ENCODE peak calls at places on chromosomes 4 and X, in four cellular contexts. Y is non-pigmented ciliary epithelial cell; R is astrocyte of the spinal cord; I is effector memory CD4-positive, alpha-beta T cell. O is an unnamed sample.
A peak's percentile ranks its signal among the peaks of the same experiment; 100 is the strongest.

GRCh38 chr4:7462509-7462971 is 27.8 kb upstream of the PSAPL1 start:
- DNase-seq in Y (no peak), R (no peak), I (no peak), O (no peak)

GRCh38 chr4:8199594-8200301 is 658 bp downstream of the SH3TC1 start:
- DNase-seq in Y (no peak), R (no peak), I (no peak), O (no peak)

GRCh38 chr4:15493411-15493810 is 23.7 kb downstream of the CC2D2A start:
- DNase-seq in Y (no peak), R (no peak), I (no peak), O (no peak)

GRCh38 chrX:24081661-24082154 is 27.0 kb downstream of the EIF2S3 start:
- DNase-seq in Y (no peak), R (peak; percentile 60), I (peak; percentile 24), O (no peak)

GRCh38 chrX:150146271-150146888 is 208.1 kb upstream of the EOLA2 start:
- DNase-seq in Y (no peak), R (no peak), I (no peak), O (no peak)

GRCh38 chr4:92522371-92522770 is 218.6 kb downstream of the GRID2 start:
- DNase-seq in Y (no peak), R (no peak), I (no peak), O (no peak)

GRCh38 chr4:184660978-184661377 is 11.4 kb downstream of the PRIMPOL start:
- DNase-seq in Y (no peak), R (no peak), I (no peak), O (no peak)

GRCh38 chr4:37615720-37616063 is 70.5 kb downstream of the RELL1 start:
- DNase-seq in Y (no peak), R (no peak), I (no peak), O (no peak)

GRCh38 chrX:67384403-67384802 is 159.4 kb upstream of the AR start:
- DNase-seq in Y (no peak), R (no peak), I (no peak), O (no peak)

GRCh38 chrX:24184018-24184417 is 34.5 kb downstream of the ZFX start:
- DNase-seq in Y (no peak), R (no peak), I (no peak), O (no peak)

GRCh38 chrX:112688242-112688641 is 8.5 kb upstream of the LHFPL1 start:
- DNase-seq in Y (no peak), R (no peak), I (no peak), O (no peak)

GRCh38 chr4:2812600-2812932 is 19.7 kb downstream of the SH3BP2 start:
- DNase-seq in Y (no peak), R (no peak), I (no peak), O (no peak)

GRCh38 chr4:85828295-85828910 is 353.5 kb downstream of the ARHGAP24 start:
- DNase-seq in Y (no peak), R (peak; percentile 53), I (no peak), O (no peak)

GRCh38 chrX:69130448-69130847 is 34.8 kb downstream of the PJA1 start:
- DNase-seq in Y (no peak), R (no peak), I (no peak), O (no peak)